ENCODE peak calls at places on chromosomes 3 and 15, in five cellular contexts. E is brain microvascular endothelial cell, B is heart left ventricle, X is fibroblast of the aortic adventitia, Q is esophagus squamous epithelium. U is an unnamed sample.

GRCh38 chr3:124587053-124587408 is 143.2 kb upstream of the UMPS start:
- DNase-seq in X (no peak), Q (no peak), B (no peak), E (peak; percentile 57), U (no peak)

GRCh38 chr15:48063411-48063985 is 57.3 kb upstream of the SLC24A5 start:
- DNase-seq in Q (no peak), X (no peak), E (no peak), B (no peak), U (no peak)

GRCh38 chr3:41579861-41580260 is 380.6 kb downstream of the CTNNB1 start:
- DNase-seq in X (no peak), Q (no peak), E (no peak), B (no peak), U (no peak)

GRCh38 chr15:79453446-79453845 is 21.3 kb downstream of the MINAR1 start:
- DNase-seq in E (no peak), B (no peak), Q (no peak), X (no peak), U (no peak)

GRCh38 chr15:49225572-49226281 is 55.7 kb downstream of the GALK2 start:
- DNase-seq in E (peak; percentile 43), B (no peak), X (peak; percentile 71), Q (no peak), U (no peak)

GRCh38 chr3:126834596-126835471 is 130.8 kb downstream of the CHCHD6 start:
- DNase-seq in B (no peak), X (no peak), Q (no peak), E (no peak), U (no peak)

GRCh38 chr3:183085634-183086390 is 13.5 kb downstream of the MCCC1 start:
- DNase-seq in X (no peak), E (peak; percentile 11), Q (no peak), B (no peak), U (no peak)

GRCh38 chr3:139974809-139975425 is 39.9 kb downstream of the CLSTN2 start:
- DNase-seq in B (no peak), E (no peak), X (no peak), Q (no peak), U (no peak)

GRCh38 chr3:136343873-136344281 is 93.7 kb downstream of the PCCB start:
- DNase-seq in B (peak; percentile 71), X (peak; percentile 92), E (peak; percentile 99), Q (no peak), U (peak; percentile 79)

GRCh38 chr3:8650583-8651416 is 6.2 kb upstream of the SSUH2 start:
- DNase-seq in B (no peak), E (no peak), Q (no peak), X (peak; percentile 55), U (no peak)

GRCh38 chr3:54954019-54954418 is 26.2 kb upstream of the LRTM1 start:
- DNase-seq in Q (no peak), E (peak; percentile 77), X (peak; percentile 47), B (no peak), U (no peak)

GRCh38 chr3:185851046-185851445 is 26.2 kb upstream of the IGF2BP2 start:
- DNase-seq in X (no peak), E (no peak), Q (no peak), B (no peak), U (no peak)

GRCh38 chr3:98612587-98612986 is 19.2 kb upstream of the CPOX start:
- DNase-seq in X (no peak), B (no peak), Q (no peak), E (no peak), U (no peak)

GRCh38 chr3:152405915-152406802 is 137.4 kb downstream of the MBNL1 start:
- DNase-seq in B (no peak), Q (no peak), X (peak; percentile 94), E (peak; percentile 69), U (no peak)

GRCh38 chr3:36679384-36680200 is 84.8 kb downstream of the DCLK3 start:
- DNase-seq in X (peak; percentile 94), Q (no peak), B (no peak), E (peak; percentile 61), U (no peak)

GRCh38 chr3:191873741-191874140 is 412.8 kb downstream of the PYDC2 start:
- DNase-seq in X (no peak), E (no peak), B (no peak), Q (no peak), U (no peak)

DNA sequence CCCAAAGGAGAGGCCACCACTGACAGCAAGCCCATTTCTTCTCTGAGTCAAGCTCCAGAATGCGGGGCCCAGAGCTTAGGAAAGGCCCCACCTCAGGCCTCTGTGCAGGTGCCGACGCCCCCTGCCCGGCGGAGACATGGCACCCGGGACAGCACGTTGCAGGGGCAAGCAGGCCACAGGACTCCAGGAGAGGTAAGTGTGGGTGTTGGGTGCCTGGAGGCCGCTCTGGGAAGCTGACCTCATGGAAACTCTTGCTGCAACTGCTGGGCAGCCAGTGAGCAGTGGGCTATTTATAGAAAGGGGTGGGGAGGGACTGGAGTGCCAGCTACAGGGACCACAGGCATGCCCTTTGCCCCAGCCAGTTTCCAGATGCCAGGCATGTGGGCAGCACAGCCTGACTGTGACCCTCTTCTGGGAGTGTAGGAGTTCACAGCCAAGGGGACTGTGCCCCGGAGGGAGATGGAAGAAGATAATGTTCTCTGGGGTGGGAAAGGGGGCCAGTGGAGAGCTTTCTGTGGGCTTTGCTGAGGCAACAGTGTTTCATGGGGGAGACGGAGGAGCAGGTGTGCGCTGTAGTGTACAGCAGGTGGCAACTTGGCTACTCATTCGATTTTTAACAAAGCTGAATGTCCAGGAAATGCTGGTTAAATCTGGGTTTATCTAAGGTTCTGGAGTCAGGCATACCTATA is 23.7 kb downstream of the ALPK3 start:
- DNase-seq in B (peak; percentile 85), X (peak; percentile 74), E (no peak), Q (no peak), U (peak; percentile 58)
- H3K4me3 ChIP-seq in B (peak overlapping the region; percentile 12), X (no peak overlapping the region), E (no peak overlapping the region), Q (no peak overlapping the region), U (peak overlapping the region; percentile 25)

DNA sequence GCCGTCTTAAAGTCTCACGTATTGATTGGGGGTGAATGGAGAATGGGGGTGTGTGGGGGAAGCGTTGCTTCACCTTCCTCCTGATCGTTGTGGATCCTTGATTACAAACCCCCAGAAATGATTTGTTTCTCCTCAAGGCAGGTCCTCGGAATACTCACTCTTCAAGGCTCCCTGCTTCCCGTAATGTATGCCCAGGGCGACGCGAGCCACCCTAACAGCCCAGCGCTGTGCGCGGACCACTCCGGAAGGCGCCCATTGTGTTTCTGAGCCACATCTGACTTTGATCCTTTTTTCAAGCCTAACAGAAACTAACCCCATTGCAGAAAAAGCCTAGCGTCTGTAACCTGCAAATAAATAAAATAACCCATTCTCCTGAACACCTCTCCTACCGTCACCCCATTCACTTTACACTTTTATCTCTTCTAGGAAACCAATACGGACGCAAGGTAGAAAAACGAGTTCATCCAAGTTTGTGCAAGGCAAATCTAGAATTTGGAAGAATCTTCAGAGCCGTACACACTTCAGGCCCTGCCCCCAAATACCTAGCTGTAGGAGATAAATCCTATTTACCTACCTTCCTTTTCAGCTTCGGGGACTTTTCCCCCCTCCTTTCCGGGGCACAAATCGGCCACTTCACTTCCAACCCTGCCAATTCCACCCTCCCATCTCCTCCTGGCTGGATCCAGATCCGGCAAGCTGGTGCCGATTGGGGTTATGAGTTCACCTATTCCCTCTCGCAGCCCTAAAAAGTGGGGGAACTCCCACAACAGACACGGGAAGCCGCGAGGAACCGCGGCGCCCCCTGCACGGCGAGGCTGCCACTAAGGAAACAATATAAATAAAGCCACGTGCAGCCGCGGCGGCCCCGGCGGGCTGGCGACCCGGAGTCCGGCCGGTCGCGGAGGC is 1.1 kb downstream of the PRTG start:
- DNase-seq in X (no peak), E (peak; percentile 2), Q (no peak), B (peak; percentile 25), U (no peak)
- TF ChIP-seq CTCF in X (peak; percentile 22), E (peak; percentile 26), Q (no peak), B (no peak), U (no peak)

DNA sequence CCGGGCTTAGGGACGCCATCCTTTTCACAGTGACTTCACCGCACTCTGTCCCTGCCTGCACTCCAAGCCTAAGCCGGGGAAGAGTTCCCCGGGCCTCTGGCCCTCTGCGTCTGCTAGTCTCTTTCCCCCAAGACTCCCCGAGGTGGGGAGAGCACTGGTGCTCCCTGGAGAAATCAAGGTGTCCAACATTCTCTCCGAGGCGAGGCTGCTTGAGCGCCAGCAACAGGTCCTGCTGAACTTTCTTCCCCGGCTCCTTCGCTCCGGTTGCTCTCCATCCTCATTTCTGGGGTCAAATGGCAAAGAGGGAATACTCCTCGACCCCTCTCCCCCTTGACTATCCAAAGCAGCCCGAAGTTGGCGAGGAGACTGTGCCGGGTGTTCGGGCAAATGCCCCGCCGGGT is 28.9 kb downstream of the NR2F2 start:
- DNase-seq in B (no peak), Q (no peak), E (no peak), X (no peak), U (no peak)
- H3K4me3 ChIP-seq in B (peak overlapping the region; percentile 45), Q (peak overlapping the region; percentile 30), E (peak overlapping the region; percentile 64), X (no peak overlapping the region), U (peak overlapping the region; percentile 69)

GRCh38 chr15:29514931-29515330 is 245.3 kb upstream of the NSMCE3 start:
- DNase-seq in B (no peak), E (no peak), X (no peak), Q (no peak), U (no peak)

GRCh38 chr15:29516929-29517328 is 247.3 kb upstream of the NSMCE3 start:
- DNase-seq in B (no peak), E (no peak), Q (no peak), X (no peak), U (no peak)

DNA sequence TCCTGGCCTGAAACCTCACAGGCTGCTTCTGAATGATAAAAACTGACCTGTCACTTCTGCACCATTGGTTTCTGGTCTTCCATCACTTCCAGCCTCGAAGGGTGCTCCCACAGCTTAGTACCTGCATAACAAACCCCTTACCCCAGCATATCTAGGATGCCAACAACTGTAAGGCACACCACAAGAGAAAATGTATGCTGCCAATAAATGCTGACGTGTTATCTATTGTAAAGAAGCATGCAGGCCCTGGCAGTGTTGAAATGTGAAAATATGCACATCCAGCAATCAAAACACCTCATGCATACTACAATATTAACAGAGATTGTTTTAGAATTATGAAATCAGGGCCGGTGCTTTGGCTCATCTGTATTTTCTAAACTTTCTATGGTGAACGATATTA is 242.0 kb upstream of the NSMCE3 start:
- DNase-seq in B (no peak), E (no peak), Q (no peak), X (no peak), U (no peak)
- TF ChIP-seq CTCF in B (no peak), E (no peak), Q (no peak), X (no peak), U (no peak)

GRCh38 chr3:113773381-113773780 is 26.5 kb downstream of the ATP6V1A start:
- DNase-seq in X (peak; percentile 71), B (no peak), E (no peak), Q (no peak), U (no peak)

GRCh38 chr3:113771993-113772392 is 25.2 kb downstream of the ATP6V1A start:
- DNase-seq in Q (no peak), B (no peak), X (no peak), E (no peak), U (no peak)

GRCh38 chr3:113776564-113776963 is 29.7 kb downstream of the ATP6V1A start:
- DNase-seq in E (no peak), B (no peak), Q (no peak), X (no peak), U (no peak)
- H3K4me3 ChIP-seq in E (no peak overlapping the region), B (no peak overlapping the region), Q (no peak overlapping the region), X (no peak overlapping the region), U (no peak overlapping the region)